ENCODE peak calls at places on chromosomes 1 and 21, in seven cellular contexts. One of them, this sample, is unnamed.

GRCh38 chr1:21622466-21623315 is 46.5 kb downstream of the RAP1GAP start:
- DNase-seq in NCI-H446: no peak
- DNase-seq in CD8-positive, alpha-beta memory T cell: no peak
- DNase-seq in progenitor cell of endocrine pancreas: peak; percentile 45
- DNase-seq in neuronal stem cell: peak; percentile 51
- DNase-seq in NCI-H2081: no peak
- DNase-seq in neural crest cell: peak; percentile 22
- DNase-seq in this sample: no peak

GRCh38 chr1:160028426-160028825 is 3.4 kb downstream of the PIGM start:
- DNase-seq in NCI-H446: no peak
- DNase-seq in CD8-positive, alpha-beta memory T cell: no peak
- DNase-seq in progenitor cell of endocrine pancreas: no peak
- DNase-seq in neuronal stem cell: no peak
- DNase-seq in NCI-H2081: no peak
- DNase-seq in neural crest cell: no peak
- DNase-seq in this sample: no peak

GRCh38 chr1:54105080-54105479 is 47.7 kb downstream of the CDCP2 start:
- DNase-seq in NCI-H446: no peak
- DNase-seq in CD8-positive, alpha-beta memory T cell: no peak
- DNase-seq in progenitor cell of endocrine pancreas: no peak
- DNase-seq in neuronal stem cell: no peak
- DNase-seq in NCI-H2081: no peak
- DNase-seq in neural crest cell: no peak
- DNase-seq in this sample: no peak

GRCh38 chr1:156750932-156751723 is at the start of gene HDGF:
- DNase-seq in NCI-H446: no peak
- DNase-seq in CD8-positive, alpha-beta memory T cell: peak; percentile 40
- DNase-seq in progenitor cell of endocrine pancreas: peak; percentile 52
- DNase-seq in neuronal stem cell: no peak
- DNase-seq in NCI-H2081: peak; percentile 31
- DNase-seq in neural crest cell: peak; percentile 55
- DNase-seq in this sample: peak; percentile 68

GRCh38 chr1:241695454-241696171 is 43.5 kb downstream of the WDR64 start:
- DNase-seq in NCI-H446: no peak
- DNase-seq in CD8-positive, alpha-beta memory T cell: no peak
- DNase-seq in progenitor cell of endocrine pancreas: no peak
- DNase-seq in neuronal stem cell: no peak
- DNase-seq in NCI-H2081: no peak
- DNase-seq in neural crest cell: no peak
- DNase-seq in this sample: no peak

GRCh38 chr1:22553991-22554522 is 9.2 kb upstream of the EPHA8 start:
- DNase-seq in NCI-H446: no peak
- DNase-seq in CD8-positive, alpha-beta memory T cell: no peak
- DNase-seq in progenitor cell of endocrine pancreas: no peak
- DNase-seq in neuronal stem cell: no peak
- DNase-seq in NCI-H2081: no peak
- DNase-seq in neural crest cell: no peak
- DNase-seq in this sample: no peak

GRCh38 chr1:214505134-214505533 is 46.3 kb downstream of the PTPN14 start:
- DNase-seq in NCI-H446: no peak
- DNase-seq in CD8-positive, alpha-beta memory T cell: no peak
- DNase-seq in progenitor cell of endocrine pancreas: no peak
- DNase-seq in neuronal stem cell: no peak
- DNase-seq in NCI-H2081: no peak
- DNase-seq in neural crest cell: no peak
- DNase-seq in this sample: no peak

GRCh38 chr1:21911205-21912001 is 25.7 kb downstream of the HSPG2 start:
- DNase-seq in NCI-H446: no peak
- DNase-seq in CD8-positive, alpha-beta memory T cell: no peak
- DNase-seq in progenitor cell of endocrine pancreas: no peak
- DNase-seq in neuronal stem cell: no peak
- DNase-seq in NCI-H2081: no peak
- DNase-seq in neural crest cell: peak; percentile 35
- DNase-seq in this sample: no peak

GRCh38 chr1:213786683-213787082 is 201.1 kb upstream of the PROX1 start:
- DNase-seq in NCI-H446: no peak
- DNase-seq in CD8-positive, alpha-beta memory T cell: no peak
- DNase-seq in progenitor cell of endocrine pancreas: no peak
- DNase-seq in neuronal stem cell: no peak
- DNase-seq in NCI-H2081: no peak
- DNase-seq in neural crest cell: no peak
- DNase-seq in this sample: no peak

GRCh38 chr1:96510911-96511310 is 210.7 kb upstream of the PTBP2 start:
- DNase-seq in NCI-H446: no peak
- DNase-seq in CD8-positive, alpha-beta memory T cell: no peak
- DNase-seq in progenitor cell of endocrine pancreas: no peak
- DNase-seq in neuronal stem cell: no peak
- DNase-seq in NCI-H2081: no peak
- DNase-seq in neural crest cell: no peak
- DNase-seq in this sample: no peak

GRCh38 chr1:163443863-163444262 is 122.1 kb downstream of the NUF2 start:
- DNase-seq in NCI-H446: no peak
- DNase-seq in CD8-positive, alpha-beta memory T cell: no peak
- DNase-seq in progenitor cell of endocrine pancreas: no peak
- DNase-seq in neuronal stem cell: no peak
- DNase-seq in NCI-H2081: no peak
- DNase-seq in neural crest cell: no peak
- DNase-seq in this sample: no peak

GRCh38 chr1:246169019-246169418 is 338.1 kb downstream of the SMYD3 start:
- DNase-seq in NCI-H446: no peak
- DNase-seq in CD8-positive, alpha-beta memory T cell: no peak
- DNase-seq in progenitor cell of endocrine pancreas: no peak
- DNase-seq in neuronal stem cell: no peak
- DNase-seq in NCI-H2081: no peak
- DNase-seq in neural crest cell: no peak
- DNase-seq in this sample: no peak

GRCh38 chr1:213830371-213830770 is 157.4 kb upstream of the PROX1 start:
- DNase-seq in NCI-H446: no peak
- DNase-seq in CD8-positive, alpha-beta memory T cell: no peak
- DNase-seq in progenitor cell of endocrine pancreas: no peak
- DNase-seq in neuronal stem cell: no peak
- DNase-seq in NCI-H2081: no peak
- DNase-seq in neural crest cell: no peak
- DNase-seq in this sample: no peak

GRCh38 chr21:34598931-34599400 is 15.9 kb downstream of the RCAN1 start:
- DNase-seq in NCI-H446: no peak
- DNase-seq in CD8-positive, alpha-beta memory T cell: no peak
- DNase-seq in progenitor cell of endocrine pancreas: no peak
- DNase-seq in neuronal stem cell: no peak
- DNase-seq in NCI-H2081: no peak
- DNase-seq in neural crest cell: no peak
- DNase-seq in this sample: no peak

GRCh38 chr1:166999090-166999489 is 10.0 kb downstream of the MAEL start:
- DNase-seq in NCI-H446: no peak
- DNase-seq in CD8-positive, alpha-beta memory T cell: no peak
- DNase-seq in progenitor cell of endocrine pancreas: no peak
- DNase-seq in neuronal stem cell: no peak
- DNase-seq in NCI-H2081: no peak
- DNase-seq in neural crest cell: no peak
- DNase-seq in this sample: no peak

GRCh38 chr1:109780982-109781381 is 17.3 kb upstream of the EPS8L3 start:
- DNase-seq in NCI-H446: no peak
- DNase-seq in CD8-positive, alpha-beta memory T cell: no peak
- DNase-seq in progenitor cell of endocrine pancreas: no peak
- DNase-seq in neuronal stem cell: no peak
- DNase-seq in NCI-H2081: no peak
- DNase-seq in neural crest cell: no peak
- DNase-seq in this sample: no peak

GRCh38 chr1:228369608-228370438 is 36.8 kb downstream of the TRIM11 start:
- DNase-seq in NCI-H446: no peak
- DNase-seq in CD8-positive, alpha-beta memory T cell: no peak
- DNase-seq in progenitor cell of endocrine pancreas: no peak
- DNase-seq in neuronal stem cell: no peak
- DNase-seq in NCI-H2081: no peak
- DNase-seq in neural crest cell: no peak
- DNase-seq in this sample: peak; percentile 28

GRCh38 chr1:212291505-212292134 is 6.4 kb downstream of the PPP2R5A start:
- DNase-seq in NCI-H446: peak; percentile 70
- DNase-seq in CD8-positive, alpha-beta memory T cell: peak; percentile 59
- DNase-seq in progenitor cell of endocrine pancreas: no peak
- DNase-seq in neuronal stem cell: peak; percentile 60
- DNase-seq in NCI-H2081: peak; percentile 53
- DNase-seq in neural crest cell: no peak
- DNase-seq in this sample: no peak

GRCh38 chr1:180382326-180383115 is 119.9 kb downstream of the ACBD6 start:
- DNase-seq in NCI-H446: no peak
- DNase-seq in CD8-positive, alpha-beta memory T cell: no peak
- DNase-seq in progenitor cell of endocrine pancreas: no peak
- DNase-seq in neuronal stem cell: no peak
- DNase-seq in NCI-H2081: no peak
- DNase-seq in neural crest cell: no peak
- DNase-seq in this sample: no peak

GRCh38 chr1:75908717-75909152 is 23.5 kb downstream of the ASB17 start:
- DNase-seq in NCI-H446: peak; percentile 18
- DNase-seq in CD8-positive, alpha-beta memory T cell: no peak
- DNase-seq in progenitor cell of endocrine pancreas: no peak
- DNase-seq in neuronal stem cell: peak; percentile 38
- DNase-seq in NCI-H2081: no peak
- DNase-seq in neural crest cell: peak; percentile 14
- DNase-seq in this sample: peak; percentile 23

GRCh38 chr21:27244796-27245195 is 277.9 kb upstream of the ADAMTS5 start:
- DNase-seq in NCI-H446: no peak
- DNase-seq in CD8-positive, alpha-beta memory T cell: no peak
- DNase-seq in progenitor cell of endocrine pancreas: no peak
- DNase-seq in neuronal stem cell: no peak
- DNase-seq in NCI-H2081: no peak
- DNase-seq in neural crest cell: no peak
- DNase-seq in this sample: no peak

GRCh38 chr1:169456029-169456428 is 28.8 kb upstream of the CCDC181 start:
- DNase-seq in NCI-H446: no peak
- DNase-seq in CD8-positive, alpha-beta memory T cell: no peak
- DNase-seq in progenitor cell of endocrine pancreas: no peak
- DNase-seq in neuronal stem cell: no peak
- DNase-seq in NCI-H2081: no peak
- DNase-seq in neural crest cell: no peak
- DNase-seq in this sample: no peak

GRCh38 chr1:15728937-15729657 is 7.0 kb upstream of the SLC25A34 start:
- DNase-seq in NCI-H446: no peak
- DNase-seq in CD8-positive, alpha-beta memory T cell: no peak
- DNase-seq in progenitor cell of endocrine pancreas: no peak
- DNase-seq in neuronal stem cell: no peak
- DNase-seq in NCI-H2081: no peak
- DNase-seq in neural crest cell: no peak
- DNase-seq in this sample: no peak

GRCh38 chr1:184223216-184223615 is 163.6 kb upstream of the C1orf21 start:
- DNase-seq in NCI-H446: no peak
- DNase-seq in CD8-positive, alpha-beta memory T cell: no peak
- DNase-seq in progenitor cell of endocrine pancreas: no peak
- DNase-seq in neuronal stem cell: no peak
- DNase-seq in NCI-H2081: no peak
- DNase-seq in neural crest cell: no peak
- DNase-seq in this sample: no peak

GRCh38 chr1:200279810-200280411 is 129.9 kb downstream of the ZNF281 start:
- DNase-seq in NCI-H446: peak; percentile 35
- DNase-seq in CD8-positive, alpha-beta memory T cell: no peak
- DNase-seq in progenitor cell of endocrine pancreas: peak; percentile 13
- DNase-seq in neuronal stem cell: no peak
- DNase-seq in NCI-H2081: peak; percentile 44
- DNase-seq in neural crest cell: peak; percentile 42
- DNase-seq in this sample: peak; percentile 53

GRCh38 chr1:100296140-100296539 is 30.1 kb downstream of the RTCA start:
- DNase-seq in NCI-H446: no peak
- DNase-seq in CD8-positive, alpha-beta memory T cell: no peak
- DNase-seq in progenitor cell of endocrine pancreas: no peak
- DNase-seq in neuronal stem cell: no peak
- DNase-seq in NCI-H2081: no peak
- DNase-seq in neural crest cell: no peak
- DNase-seq in this sample: no peak

GRCh38 chr1:41618066-41618825 is 133.8 kb upstream of the EDN2 start:
- DNase-seq in NCI-H446: no peak
- DNase-seq in CD8-positive, alpha-beta memory T cell: no peak
- DNase-seq in progenitor cell of endocrine pancreas: peak; percentile 4
- DNase-seq in neuronal stem cell: no peak
- DNase-seq in NCI-H2081: no peak
- DNase-seq in neural crest cell: no peak
- DNase-seq in this sample: no peak

GRCh38 chr1:79042117-79042516 is 35.6 kb upstream of the ADGRL4 start:
- DNase-seq in NCI-H446: no peak
- DNase-seq in CD8-positive, alpha-beta memory T cell: no peak
- DNase-seq in progenitor cell of endocrine pancreas: no peak
- DNase-seq in neuronal stem cell: no peak
- DNase-seq in NCI-H2081: no peak
- DNase-seq in neural crest cell: no peak
- DNase-seq in this sample: no peak

GRCh38 chr1:30986755-30987154 is 78.2 kb upstream of the SDC3 start:
- DNase-seq in NCI-H446: no peak
- DNase-seq in CD8-positive, alpha-beta memory T cell: no peak
- DNase-seq in progenitor cell of endocrine pancreas: no peak
- DNase-seq in neuronal stem cell: no peak
- DNase-seq in NCI-H2081: no peak
- DNase-seq in neural crest cell: no peak
- DNase-seq in this sample: no peak

This sample was measured in glutamatergic neuron.